ENCODE peak calls at places on chromosomes 7 and 10, in seven cellular contexts. H is endothelial cell, X is cardiac fibroblast, G is spleen, J is Caco-2, S is colonic mucosa, E is hepatocyte. U is an unnamed sample.

GRCh38 chr10:12042409-12042796 is 206 bp downstream of the UPF2 start:
- DNase-seq in H (peak), X (no peak), G (peak), J (peak), S (no peak), E (peak), U (peak)

GRCh38 chr10:84158061-84158460 is 15.5 kb upstream of the GPR15LG start:
- DNase-seq in H (no peak), X (no peak), G (no peak), J (no peak), S (no peak), E (no peak), U (no peak)

GRCh38 chr7:44966731-44967538 is 11.9 kb downstream of the MYO1G start:
- DNase-seq in H (no peak), X (no peak), G (no peak), J (peak), S (no peak), E (no peak), U (no peak)

GRCh38 chr10:17599089-17599488 is 18.1 kb downstream of the HACD1 start:
- DNase-seq in H (peak), X (peak), G (no peak), J (no peak), S (no peak), E (peak), U (no peak)

GRCh38 chr7:127396184-127396583 is 3.7 kb upstream of the ZNF800 start:
- DNase-seq in H (no peak), X (peak), G (no peak), J (no peak), S (no peak), E (no peak), U (peak)

GRCh38 chr10:4981722-4982471 is 18.7 kb downstream of the AKR1C1 start:
- DNase-seq in H (peak), X (peak), G (no peak), J (peak), S (peak), E (peak), U (peak)

GRCh38 chr10:84267503-84268126 is 22.8 kb downstream of the RGR start:
- DNase-seq in H (peak), X (peak), G (no peak), J (no peak), S (peak), E (peak), U (peak)

GRCh38 chr7:43394441-43395130 is 188.3 kb upstream of the STK17A start:
- DNase-seq in H (no peak), X (no peak), G (no peak), J (no peak), S (no peak), E (no peak), U (no peak)

GRCh38 chr7:105352018-105352612 is 36.6 kb downstream of the SRPK2 start:
- DNase-seq in H (no peak), X (peak), G (peak), J (no peak), S (peak), E (peak), U (peak)

GRCh38 chr7:73701357-73701995 is 18.0 kb downstream of the STX1A start:
- DNase-seq in H (peak), X (peak), G (no peak), J (peak), S (peak), E (peak), U (peak)

GRCh38 chr7:135185471-135186260 is 15.2 kb upstream of the CYREN start:
- DNase-seq in H (no peak), X (no peak), G (peak), J (no peak), S (no peak), E (no peak), U (no peak)

GRCh38 chr7:158495780-158496179 is 91.8 kb downstream of the PTPRN2 start:
- DNase-seq in H (no peak), X (peak), G (peak), J (no peak), S (no peak), E (peak), U (no peak)

GRCh38 chr7:80833289-80834104 is 85.4 kb downstream of the SEMA3C start:
- DNase-seq in H (no peak), X (peak), G (no peak), J (no peak), S (no peak), E (no peak), U (no peak)

DNA sequence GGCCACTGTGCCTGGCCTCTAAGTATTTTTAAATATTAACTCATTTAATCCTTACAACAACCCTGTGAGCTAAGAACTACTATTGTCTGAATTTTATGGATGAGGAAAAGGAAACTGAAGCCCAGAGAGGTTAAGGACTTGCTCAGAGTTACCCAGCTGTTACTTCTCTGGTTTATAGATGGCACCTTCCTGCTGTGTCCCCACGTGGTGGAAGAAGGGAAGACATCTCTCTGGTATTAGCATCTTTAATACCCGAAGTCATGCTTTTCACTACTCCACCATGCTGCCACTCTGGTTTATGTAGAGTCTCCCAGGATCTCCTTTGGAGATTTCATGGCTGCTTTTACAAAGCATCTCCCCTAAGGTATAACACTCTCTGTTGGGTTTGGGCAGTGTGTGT is 105.5 kb upstream of the MKLN1 start:
- DNase-seq in H (no peak), X (no peak), G (no peak), J (no peak), S (no peak), E (no peak), U (no peak)
- TF ChIP-seq CTCF in H (no peak), X (no peak), G (no peak), J (no peak), S (no peak), E (no peak), U (peak)

GRCh38 chr7:90597527-90597871 is 1.4 kb downstream of the CDK14 start:
- DNase-seq in H (no peak), X (no peak), G (no peak), J (no peak), S (no peak), E (no peak), U (no peak)
- TF ChIP-seq CTCF in H (no peak), X (no peak), G (no peak), J (no peak), S (no peak), E (no peak), U (no peak)

GRCh38 chr10:97822261-97822687 is 27.4 kb upstream of the GOLGA7B start:
- DNase-seq in H (no peak), X (no peak), G (no peak), J (no peak), S (no peak), E (no peak), U (no peak)
- TF ChIP-seq CTCF in H (no peak), X (no peak), G (no peak), J (no peak), S (no peak), E (no peak), U (no peak)

GRCh38 chr10:90583416-90583815 is 274.4 kb downstream of the HTR7 start:
- DNase-seq in H (no peak), X (no peak), G (no peak), J (no peak), S (no peak), E (no peak), U (no peak)

GRCh38 chr10:90577569-90577968 is 280.3 kb downstream of the HTR7 start:
- DNase-seq in H (no peak), X (no peak), G (no peak), J (no peak), S (no peak), E (no peak), U (no peak)

GRCh38 chr10:90579602-90580242 is 278.1 kb downstream of the HTR7 start:
- DNase-seq in H (peak), X (peak), G (no peak), J (peak), S (no peak), E (peak), U (no peak)
- TF ChIP-seq CTCF in H (peak), X (peak), G (no peak), J (no peak), S (no peak), E (no peak), U (no peak)

GRCh38 chr10:123995461-123996131 is 97.8 kb downstream of the CHST15 start:
- DNase-seq in H (peak), X (peak), G (peak), J (peak), S (peak), E (peak), U (peak)
- TF ChIP-seq CTCF in H (peak), X (peak), G (peak), J (peak), S (peak), E (peak), U (peak)

DNA sequence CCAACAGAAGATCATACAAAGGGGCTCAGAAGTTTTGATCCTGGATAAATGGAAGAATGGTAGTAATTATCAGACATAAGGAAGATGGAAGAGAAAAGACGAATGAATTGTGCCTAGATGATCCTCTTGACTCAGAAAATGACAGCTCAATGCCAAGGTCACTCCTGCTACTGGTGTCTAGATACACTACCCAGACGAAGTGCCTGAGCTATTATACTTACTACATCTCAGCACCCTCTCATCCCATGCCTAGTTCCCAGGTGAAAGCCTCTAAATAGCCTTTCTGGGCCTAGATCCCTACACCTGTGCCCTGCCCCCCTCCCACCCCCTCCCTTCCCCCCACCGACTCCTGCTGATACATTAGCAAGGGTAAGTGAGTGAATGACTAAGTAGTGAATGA is 25.5 kb downstream of the PDE1C start:
- DNase-seq in H (no peak), X (no peak), G (no peak), J (no peak), S (no peak), E (no peak), U (no peak)
- TF ChIP-seq CTCF in H (no peak), X (no peak), G (no peak), J (no peak), S (no peak), E (no peak), U (no peak)